ENCODE peak calls at places on chromosomes 3 and 15, in seven cellular contexts. H is HCT116, P is progenitor cell of endocrine pancreas, R is A549, F is upper lobe of right lung, X is AG04449, Y is fibroblast of villous mesenchyme. A is an unnamed sample.

GRCh38 chr3:72476139-72476483 is 372.1 kb downstream of the SHQ1 start:
- DNase-seq in X (no peak), R (no peak), P (no peak), F (no peak), Y (no peak), H (no peak), A (no peak)

GRCh38 chr15:41980654-41981323 is 8.4 kb upstream of the EHD4 start:
- DNase-seq in H (no peak), F (no peak), Y (no peak), P (no peak), R (no peak), X (no peak), A (peak; percentile 80)

GRCh38 chr3:97278506-97278905 is 464.1 kb downstream of the EPHA6 start:
- DNase-seq in X (no peak), R (no peak), P (no peak), F (no peak), Y (no peak), H (no peak), A (no peak)

GRCh38 chr3:66115858-66116654 is 77.3 kb upstream of the MAGI1 start:
- DNase-seq in H (peak; percentile 64), F (no peak), Y (peak; percentile 87), X (peak; percentile 89), R (peak; percentile 59), P (no peak), A (peak; percentile 98)

GRCh38 chr3:23239181-23240068 is 36.3 kb downstream of the UBE2E2 start:
- DNase-seq in X (no peak), Y (no peak), P (no peak), R (no peak), F (no peak), H (no peak), A (peak; percentile 11)

GRCh38 chr15:82132742-82133141 is 86.9 kb upstream of the MEX3B start:
- DNase-seq in H (no peak), Y (peak; percentile 69), P (no peak), R (peak; percentile 63), F (no peak), X (peak; percentile 82), A (peak; percentile 53)

GRCh38 chr3:168467085-168467714 is 371.5 kb upstream of the GOLIM4 start:
- DNase-seq in F (no peak), P (no peak), Y (peak; percentile 8), R (peak; percentile 7), H (no peak), X (no peak), A (peak; percentile 56)

GRCh38 chr3:53534216-53534615 is 39.8 kb downstream of the CACNA1D start:
- DNase-seq in Y (no peak), P (no peak), H (no peak), F (no peak), X (no peak), R (no peak), A (no peak)

GRCh38 chr3:99473321-99473751 is 165.1 kb upstream of the COL8A1 start:
- DNase-seq in H (no peak), R (no peak), P (no peak), Y (peak; percentile 8), X (peak; percentile 17), F (no peak), A (peak; percentile 49)

GRCh38 chr15:63752075-63752684 is 81.6 kb downstream of the HERC1 start:
- DNase-seq in H (peak; percentile 60), Y (peak; percentile 62), P (no peak), X (peak; percentile 7), F (no peak), R (peak; percentile 76), A (peak; percentile 77)

GRCh38 chr3:119035014-119035346 is 334 bp upstream of the IGSF11 start:
- DNase-seq in R (no peak), P (no peak), F (no peak), X (no peak), Y (no peak), H (no peak), A (peak; percentile 1)

GRCh38 chr15:70589221-70589620 is 174.1 kb downstream of the UACA start:
- DNase-seq in F (no peak), Y (peak; percentile 57), X (peak; percentile 70), R (no peak), H (no peak), P (no peak), A (peak; percentile 59)

GRCh38 chr3:72042397-72043211 is 257.7 kb upstream of the PROK2 start:
- DNase-seq in P (no peak), X (peak; percentile 74), R (no peak), H (no peak), F (no peak), Y (peak; percentile 28), A (peak; percentile 57)

GRCh38 chr15:49370782-49371181 is 52.3 kb upstream of the FGF7 start:
- DNase-seq in R (peak; percentile 23), X (no peak), F (no peak), H (peak; percentile 13), P (no peak), Y (peak; percentile 51), A (peak; percentile 66)

GRCh38 chr3:170709046-170709445 is 123.2 kb upstream of the SLC7A14 start:
- DNase-seq in R (no peak), F (no peak), H (no peak), X (peak; percentile 67), Y (peak; percentile 96), P (no peak), A (peak; percentile 89)

DNA sequence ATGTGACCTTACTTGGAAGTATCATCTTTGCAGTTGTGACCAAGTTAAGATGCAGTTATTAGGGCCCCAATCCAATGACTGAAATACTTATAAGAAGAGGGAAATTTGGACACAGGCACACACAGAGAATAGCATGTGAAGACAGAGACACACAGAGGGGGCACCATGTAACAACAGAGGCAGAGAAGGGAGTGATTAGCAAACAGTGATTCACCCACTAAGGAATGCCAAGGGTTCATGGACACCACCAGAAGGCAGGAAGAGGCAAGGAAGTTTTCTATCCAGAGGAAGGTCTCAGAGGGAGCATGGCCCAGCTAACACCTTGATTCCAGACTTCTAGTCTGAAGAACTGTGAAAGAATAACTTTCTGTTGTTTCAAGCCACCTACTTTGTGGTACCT is 25.0 kb downstream of the SIDT1 start:
- DNase-seq in Y (peak; percentile 23), R (peak; percentile 85), H (peak; percentile 16), F (no peak), X (no peak), P (no peak), A (peak; percentile 43)
- TF ChIP-seq CTCF in Y (no peak), R (peak; percentile 31), H (peak; percentile 26), F (no peak), X (no peak), P (no peak), A (no peak)

DNA sequence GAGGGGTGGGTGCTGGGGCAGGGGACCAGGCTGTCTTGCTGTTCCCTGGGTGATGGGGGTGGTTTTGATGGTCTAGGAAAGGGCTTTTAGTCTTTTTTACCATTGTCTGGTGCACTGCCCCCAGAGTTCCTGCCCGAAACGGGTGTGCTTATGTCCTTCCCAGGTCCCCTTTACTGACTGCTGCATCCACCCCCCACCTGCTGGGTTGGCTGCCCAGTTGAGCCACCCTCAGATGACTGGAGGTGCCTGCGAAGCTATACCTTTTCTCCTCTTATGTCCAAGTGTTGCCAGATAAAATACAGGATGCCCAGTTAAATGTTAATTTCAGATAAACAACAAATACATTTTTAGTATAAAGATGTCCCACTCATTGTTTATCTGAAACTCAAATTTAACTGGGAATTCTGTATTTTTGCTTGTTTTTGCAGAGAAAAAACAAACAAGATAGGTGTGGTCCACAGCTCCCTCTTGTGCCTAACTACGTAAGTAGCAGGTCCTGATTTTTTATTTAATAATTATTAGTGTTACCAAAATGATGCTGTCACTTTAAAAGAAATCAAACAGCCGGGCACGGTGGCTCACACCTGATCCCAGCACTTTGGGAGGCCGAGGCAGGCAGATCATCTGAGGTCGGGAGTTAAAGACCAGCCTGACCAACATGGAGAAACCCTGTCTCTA is 6.1 kb upstream of the RPP14 start:
- DNase-seq in F (no peak), Y (peak; percentile 77), R (peak; percentile 49), P (no peak), X (no peak), H (no peak), A (peak; percentile 83)
- TF ChIP-seq CTCF in F (peak; percentile 60), Y (peak; percentile 64), R (peak; percentile 71), P (peak; percentile 78), X (peak; percentile 28), H (peak; percentile 93), A (peak; percentile 57)

GRCh38 chr3:113275876-113276580 is 64.7 kb downstream of the BOC start:
- DNase-seq in P (no peak), X (no peak), Y (peak; percentile 51), F (no peak), R (no peak), H (no peak), A (peak; percentile 49)
- TF ChIP-seq CTCF in P (peak; percentile 44), X (no peak), Y (no peak), F (no peak), R (no peak), H (no peak), A (no peak)

GRCh38 chr3:126003447-126004190 is 34.6 kb downstream of the ROPN1B start:
- DNase-seq in F (no peak), R (no peak), Y (no peak), X (no peak), H (no peak), P (no peak), A (no peak)
- TF ChIP-seq CTCF in F (no peak), R (no peak), Y (no peak), X (no peak), H (no peak), P (no peak), A (no peak)

DNA sequence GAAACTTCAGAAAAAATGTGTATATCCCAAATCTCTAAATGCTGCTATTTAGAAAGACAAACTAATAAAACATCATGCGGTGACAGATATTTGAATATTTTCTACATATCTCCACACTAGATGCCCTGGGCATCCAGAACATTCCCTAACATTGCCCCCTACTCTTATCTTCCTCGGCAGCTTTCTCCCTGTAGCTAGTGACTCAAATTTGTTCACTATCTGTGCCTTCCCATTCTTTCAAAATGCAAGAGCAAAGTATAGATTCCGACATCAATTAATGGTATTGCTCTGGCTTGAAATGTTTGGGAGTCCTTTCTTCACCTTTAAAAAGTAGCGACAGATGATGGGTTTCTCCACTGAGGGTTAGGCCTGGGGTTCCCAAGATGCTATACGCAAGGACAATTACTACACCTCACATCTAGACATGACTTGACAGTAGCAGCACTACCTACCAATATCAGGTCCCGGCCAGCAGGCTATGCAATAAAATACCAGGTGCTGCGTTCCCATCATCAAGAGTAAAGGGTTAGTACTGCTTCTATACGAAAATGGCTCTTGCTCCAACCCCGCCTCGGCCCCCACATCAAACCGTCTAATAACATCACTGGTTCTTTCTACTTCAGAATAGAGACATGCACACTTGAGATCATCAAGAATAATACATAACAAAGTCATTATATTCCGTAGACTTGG is 615 bp downstream of the UBR1 start:
- DNase-seq in Y (no peak), F (no peak), R (peak; percentile 12), X (no peak), H (no peak), P (no peak), A (peak; percentile 13)
- TF ChIP-seq CTCF in Y (no peak), F (no peak), R (no peak), X (no peak), H (no peak), P (no peak), A (no peak)

GRCh38 chr3:27681249-27681748 is 40.8 kb downstream of the EOMES start:
- DNase-seq in Y (peak; percentile 80), X (peak; percentile 54), F (no peak), R (peak; percentile 85), P (no peak), H (peak; percentile 78), A (peak; percentile 89)
- TF ChIP-seq CTCF in Y (peak; percentile 58), X (peak; percentile 24), F (peak; percentile 71), R (peak; percentile 93), P (peak; percentile 73), H (peak; percentile 75), A (peak; percentile 63)